ENCODE peak calls at places on chromosomes 11 and 22, in four cellular contexts. One of them, this sample, is unnamed.

GRCh38 chr22:37379716-37380115 is 47.6 kb downstream of the ELFN2 start:
- DNase-seq in HFFc6: no peak
- DNase-seq in suprapubic skin: no peak
- DNase-seq in GM20000: no peak
- DNase-seq in this sample: no peak

GRCh38 chr11:71283960-71284359 is 31.6 kb upstream of the SHANK2 start:
- DNase-seq in GM20000: no peak
- DNase-seq in suprapubic skin: no peak
- DNase-seq in HFFc6: no peak
- DNase-seq in this sample: no peak

GRCh38 chr22:28600546-28601143 is 79.0 kb downstream of the TTC28 start:
- DNase-seq in GM20000: peak
- DNase-seq in suprapubic skin: no peak
- DNase-seq in HFFc6: peak
- DNase-seq in this sample: peak

GRCh38 chr11:2730323-2731284 is 30.8 kb upstream of the KCNQ1OT1 start:
- DNase-seq in GM20000: no peak
- DNase-seq in suprapubic skin: no peak
- DNase-seq in HFFc6: no peak
- DNase-seq in this sample: no peak

GRCh38 chr11:132222345-132222744 is 851.9 kb downstream of the NTM start:
- DNase-seq in HFFc6: no peak
- DNase-seq in GM20000: no peak
- DNase-seq in suprapubic skin: no peak
- DNase-seq in this sample: no peak

GRCh38 chr22:27135582-27135981 is 478.2 kb downstream of the MIAT start:
- DNase-seq in suprapubic skin: no peak
- DNase-seq in GM20000: no peak
- DNase-seq in HFFc6: peak
- DNase-seq in this sample: peak

GRCh38 chr22:44620841-44621382 is 81.1 kb upstream of the PRR5 start:
- DNase-seq in GM20000: no peak
- DNase-seq in HFFc6: no peak
- DNase-seq in suprapubic skin: no peak
- DNase-seq in this sample: peak

GRCh38 chr22:46380581-46380980 is 45.1 kb downstream of the TRMU start:
- DNase-seq in HFFc6: no peak
- DNase-seq in suprapubic skin: no peak
- DNase-seq in GM20000: no peak
- DNase-seq in this sample: no peak

GRCh38 chr11:35539781-35540281 is 14.4 kb upstream of the PAMR1 start:
- DNase-seq in suprapubic skin: peak
- DNase-seq in HFFc6: peak
- DNase-seq in GM20000: no peak
- DNase-seq in this sample: no peak

GRCh38 chr22:31177420-31178162 is 17.6 kb downstream of the RNF185 start:
- DNase-seq in HFFc6: peak
- DNase-seq in suprapubic skin: no peak
- DNase-seq in GM20000: no peak
- DNase-seq in this sample: peak
- TF ChIP-seq CTCF in HFFc6: peak
- TF ChIP-seq CTCF in suprapubic skin: no peak
- TF ChIP-seq CTCF in GM20000: no peak
- TF ChIP-seq CTCF in this sample: no peak

DNA sequence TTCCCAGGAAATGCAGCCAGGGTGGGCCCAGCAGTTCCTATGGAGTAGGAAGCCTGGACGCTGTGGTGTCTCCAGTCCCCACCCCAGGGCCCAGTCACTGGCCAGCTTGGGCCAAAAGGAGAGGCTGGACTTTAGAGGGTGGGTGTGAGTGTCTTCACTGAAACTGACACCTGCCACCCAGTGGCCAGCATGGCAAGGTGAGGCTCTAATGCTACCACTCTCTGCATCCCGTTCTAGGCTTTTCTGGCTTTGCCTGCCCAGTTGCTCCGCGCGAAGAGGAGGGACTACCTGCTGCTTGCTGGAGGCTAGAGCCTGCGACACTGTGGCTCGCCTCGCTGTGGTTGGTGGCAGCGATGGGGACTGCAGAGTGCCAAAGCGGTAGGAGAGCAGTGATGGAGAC is 35.4 kb downstream of the C22orf42 start:
- DNase-seq in HFFc6: no peak
- DNase-seq in GM20000: no peak
- DNase-seq in suprapubic skin: no peak
- DNase-seq in this sample: peak
- TF ChIP-seq CTCF in HFFc6: peak
- TF ChIP-seq CTCF in GM20000: no peak
- TF ChIP-seq CTCF in suprapubic skin: no peak
- TF ChIP-seq CTCF in this sample: no peak

GRCh38 chr11:57777969-57778317 is 16.3 kb downstream of the CTNND1 start:
- DNase-seq in HFFc6: no peak
- DNase-seq in suprapubic skin: no peak
- DNase-seq in GM20000: no peak
- DNase-seq in this sample: peak

GRCh38 chr11:57778318-57779037 is 16.9 kb downstream of the CTNND1 start:
- DNase-seq in suprapubic skin: peak
- DNase-seq in HFFc6: peak
- DNase-seq in GM20000: no peak
- DNase-seq in this sample: peak

GRCh38 chr11:57776577-57776976 is 15.0 kb downstream of the CTNND1 start:
- DNase-seq in GM20000: no peak
- DNase-seq in HFFc6: no peak
- DNase-seq in suprapubic skin: no peak
- DNase-seq in this sample: peak

GRCh38 chr11:57781529-57781943 is 19.9 kb downstream of the CTNND1 start:
- DNase-seq in suprapubic skin: no peak
- DNase-seq in HFFc6: no peak
- DNase-seq in GM20000: no peak
- DNase-seq in this sample: peak

GRCh38 chr11:57779275-57779674 is 17.7 kb downstream of the CTNND1 start:
- DNase-seq in HFFc6: peak
- DNase-seq in suprapubic skin: no peak
- DNase-seq in GM20000: no peak
- DNase-seq in this sample: peak
- TF ChIP-seq CTCF in HFFc6: peak
- TF ChIP-seq CTCF in suprapubic skin: no peak
- TF ChIP-seq CTCF in GM20000: no peak
- TF ChIP-seq CTCF in this sample: no peak

DNA sequence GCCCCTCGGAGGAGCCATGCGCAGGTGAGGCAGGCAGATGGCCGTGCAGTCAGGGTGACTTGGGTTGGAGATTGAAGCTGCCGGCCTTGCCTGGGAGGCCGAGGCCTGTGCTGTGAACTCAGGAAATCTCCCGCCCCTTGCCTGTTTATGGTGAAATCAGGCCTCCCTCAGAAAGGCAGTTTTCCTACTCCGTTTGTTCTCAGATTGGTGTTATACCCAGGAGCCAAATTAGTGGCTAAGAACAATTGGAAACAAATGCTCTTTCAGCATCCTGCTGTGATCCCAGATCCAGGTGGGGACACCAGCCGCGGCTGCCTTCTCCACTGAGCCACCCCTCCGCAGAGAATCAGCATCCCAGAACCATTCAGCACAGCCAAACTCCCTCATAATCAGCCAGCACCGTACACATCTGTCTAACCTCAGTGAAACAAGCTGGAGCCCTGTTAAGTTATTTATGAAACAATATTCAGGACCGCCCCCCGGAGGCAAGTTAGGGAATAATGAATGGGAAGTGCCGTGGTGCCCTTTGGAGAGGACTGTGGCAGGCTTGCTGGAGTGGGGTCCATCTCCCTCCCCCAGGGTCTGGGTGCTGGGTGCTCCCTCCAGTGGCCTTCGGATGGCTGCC is 60.0 kb downstream of the PKNOX2 start:
- DNase-seq in suprapubic skin: no peak
- DNase-seq in GM20000: no peak
- DNase-seq in HFFc6: no peak
- DNase-seq in this sample: peak
- TF ChIP-seq CTCF in suprapubic skin: no peak
- TF ChIP-seq CTCF in GM20000: no peak
- TF ChIP-seq CTCF in HFFc6: peak
- TF ChIP-seq CTCF in this sample: no peak

GRCh38 chr11:9460322-9461067 is at the start of gene ZNF143:
- DNase-seq in GM20000: peak
- DNase-seq in suprapubic skin: peak
- DNase-seq in HFFc6: peak
- DNase-seq in this sample: peak
- TF ChIP-seq CTCF in GM20000: peak
- TF ChIP-seq CTCF in suprapubic skin: no peak
- TF ChIP-seq CTCF in HFFc6: no peak
- TF ChIP-seq CTCF in this sample: no peak

DNA sequence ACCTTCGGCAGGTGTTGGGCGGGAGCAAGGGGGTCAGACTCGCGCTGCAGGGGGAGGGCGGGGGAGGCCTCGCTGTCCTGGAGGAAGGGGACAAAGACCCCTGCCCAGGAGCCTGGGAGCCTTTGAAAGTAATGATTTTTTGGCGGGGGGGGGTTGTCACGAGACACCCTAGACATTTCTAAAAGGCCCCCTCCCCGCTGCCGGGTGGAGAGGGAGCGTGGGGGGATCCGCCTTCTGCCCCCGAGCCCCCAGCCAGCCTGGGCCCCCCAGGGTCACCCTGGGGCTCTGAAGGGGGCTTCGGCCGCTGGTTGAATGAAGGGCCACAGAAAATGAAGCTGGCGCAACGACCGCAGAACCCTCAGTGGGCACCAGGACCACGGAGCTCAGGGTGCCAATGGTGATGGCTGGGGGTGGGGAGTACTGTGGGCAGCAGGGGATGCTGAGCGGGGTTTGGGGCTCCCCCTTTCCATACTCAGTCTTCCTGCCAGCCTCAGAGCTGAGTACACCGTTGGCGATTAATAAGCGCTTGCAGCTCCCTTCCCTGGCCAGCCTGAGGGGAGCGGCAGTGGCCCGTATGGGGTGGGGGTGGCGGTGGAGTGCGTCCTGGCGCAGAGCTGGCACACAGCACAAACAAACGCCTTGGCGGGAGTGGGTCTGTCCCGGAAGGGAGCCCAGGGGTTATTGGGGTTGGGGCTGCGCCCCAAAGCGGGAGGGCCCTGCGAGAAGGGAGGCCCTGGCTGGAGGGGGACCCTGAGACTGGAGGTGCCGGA is 1.2 kb upstream of the DUSP8 start:
- DNase-seq in GM20000: peak
- DNase-seq in suprapubic skin: no peak
- DNase-seq in HFFc6: no peak
- DNase-seq in this sample: no peak
- TF ChIP-seq CTCF in GM20000: no peak
- TF ChIP-seq CTCF in suprapubic skin: no peak
- TF ChIP-seq CTCF in HFFc6: no peak
- TF ChIP-seq CTCF in this sample: no peak

DNA sequence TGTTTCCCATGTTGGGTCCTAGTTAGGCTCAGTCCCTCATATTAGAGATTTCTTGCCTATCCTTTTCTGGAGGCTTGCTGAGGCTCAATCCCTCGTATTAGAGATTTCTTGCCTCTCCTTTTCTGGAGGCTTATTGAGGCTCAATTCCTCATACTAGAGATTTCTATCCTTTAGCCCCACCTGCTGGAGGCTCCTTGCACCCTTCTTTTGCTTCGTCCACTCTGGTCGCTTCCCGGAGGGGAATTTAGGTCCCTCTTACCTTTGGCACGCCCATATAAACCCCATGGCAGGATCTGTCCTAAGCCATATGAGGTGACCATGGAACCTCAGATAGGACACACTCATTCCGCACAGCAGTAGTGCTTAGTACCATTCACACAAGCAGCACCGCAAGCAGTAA is 15.9 kb downstream of the CYP2D6 start:
- DNase-seq in suprapubic skin: no peak
- DNase-seq in HFFc6: peak
- DNase-seq in GM20000: no peak
- DNase-seq in this sample: peak
- TF ChIP-seq CTCF in suprapubic skin: no peak
- TF ChIP-seq CTCF in HFFc6: peak
- TF ChIP-seq CTCF in GM20000: no peak
- TF ChIP-seq CTCF in this sample: peak

GRCh38 chr11:64358907-64359711 is at the start of gene RPS6KA4:
- DNase-seq in HFFc6: peak
- DNase-seq in GM20000: peak
- DNase-seq in suprapubic skin: peak
- DNase-seq in this sample: peak

GRCh38 chr11:64360403-64360980 is 1.5 kb downstream of the RPS6KA4 start:
- DNase-seq in HFFc6: no peak
- DNase-seq in suprapubic skin: no peak
- DNase-seq in GM20000: peak
- DNase-seq in this sample: no peak

GRCh38 chr11:64358536-64358906 is 441 bp upstream of the RPS6KA4 start:
- DNase-seq in suprapubic skin: peak
- DNase-seq in HFFc6: no peak
- DNase-seq in GM20000: no peak
- DNase-seq in this sample: no peak

GRCh38 chr11:64361659-64362058 is 2.7 kb downstream of the RPS6KA4 start:
- DNase-seq in suprapubic skin: no peak
- DNase-seq in HFFc6: no peak
- DNase-seq in GM20000: no peak
- DNase-seq in this sample: no peak

DNA sequence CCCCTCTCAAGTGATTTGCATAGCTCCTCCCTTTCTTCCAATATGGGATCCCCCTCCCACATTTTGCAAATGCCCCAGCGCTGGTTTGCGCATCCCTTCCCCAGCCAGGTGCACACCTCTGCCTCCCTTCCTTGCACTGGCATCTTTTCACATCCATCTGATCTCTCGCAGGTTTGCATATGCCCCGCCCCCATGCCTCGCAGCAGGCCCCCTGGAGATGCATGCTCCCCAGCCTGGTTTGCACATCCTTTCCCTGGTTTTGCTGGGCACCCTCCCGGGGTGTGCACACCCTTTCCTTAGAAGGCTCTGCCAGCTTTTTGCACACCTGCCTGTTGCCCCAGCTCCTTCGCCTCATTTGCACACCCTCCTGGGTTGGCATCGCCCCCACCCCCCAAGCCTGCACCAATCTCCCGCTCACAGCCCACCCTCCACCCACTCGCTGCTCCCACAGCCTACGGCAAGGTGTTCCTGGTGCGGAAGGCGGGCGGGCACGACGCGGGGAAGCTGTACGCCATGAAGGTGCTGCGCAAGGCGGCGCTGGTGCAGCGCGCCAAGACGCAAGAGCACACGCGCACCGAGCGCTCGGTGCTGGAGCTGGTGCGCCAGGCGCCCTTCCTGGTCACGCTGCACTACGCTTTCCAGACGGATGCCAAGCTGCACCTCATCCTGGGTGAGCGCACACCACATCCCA is 895 bp downstream of the RPS6KA4 start:
- DNase-seq in GM20000: peak
- DNase-seq in HFFc6: no peak
- DNase-seq in suprapubic skin: peak
- DNase-seq in this sample: no peak
- TF ChIP-seq CTCF in GM20000: no peak
- TF ChIP-seq CTCF in HFFc6: no peak
- TF ChIP-seq CTCF in suprapubic skin: no peak
- TF ChIP-seq CTCF in this sample: no peak